ENCODE peak calls at places on chromosome 2, in four cellular contexts. One of them, this sample, is unnamed.

GRCh38 chr2:30713698-30714097 is 93.5 kb downstream of the CAPN13 start:
- DNase-seq in K562: no peak
- DNase-seq in IMR-90: no peak
- DNase-seq in A549: no peak
- DNase-seq in this sample: no peak

GRCh38 chr2:113602869-113603466 is 24.1 kb upstream of the RABL2A start:
- DNase-seq in A549: no peak
- DNase-seq in IMR-90: no peak
- DNase-seq in K562: no peak
- DNase-seq in this sample: no peak

GRCh38 chr2:101515512-101515911 is 40.6 kb upstream of the RFX8 start:
- DNase-seq in K562: no peak
- DNase-seq in IMR-90: peak; percentile 73
- DNase-seq in A549: no peak
- DNase-seq in this sample: no peak

GRCh38 chr2:7063789-7064188 is 146.6 kb downstream of the RNF144A start:
- DNase-seq in IMR-90: no peak
- DNase-seq in A549: no peak
- DNase-seq in K562: no peak
- DNase-seq in this sample: no peak

GRCh38 chr2:45935791-45936622 is 284.5 kb downstream of the PRKCE start:
- DNase-seq in IMR-90: peak; percentile 99
- DNase-seq in K562: peak; percentile 77
- DNase-seq in A549: peak; percentile 98
- DNase-seq in this sample: peak; percentile 79

GRCh38 chr2:12728221-12728777 is 11.6 kb downstream of the TRIB2 start:
- DNase-seq in IMR-90: no peak
- DNase-seq in K562: no peak
- DNase-seq in A549: no peak
- DNase-seq in this sample: no peak

GRCh38 chr2:74233648-74234047 is 35.2 kb downstream of the MTHFD2 start:
- DNase-seq in K562: no peak
- DNase-seq in IMR-90: no peak
- DNase-seq in A549: no peak
- DNase-seq in this sample: no peak

GRCh38 chr2:225041210-225041870 is 928 bp downstream of the DOCK10 start:
- DNase-seq in IMR-90: peak; percentile 62
- DNase-seq in K562: no peak
- DNase-seq in A549: peak; percentile 55
- DNase-seq in this sample: no peak

GRCh38 chr2:19120181-19120580 is 238.2 kb downstream of the OSR1 start:
- DNase-seq in IMR-90: no peak
- DNase-seq in K562: no peak
- DNase-seq in A549: no peak
- DNase-seq in this sample: no peak

GRCh38 chr2:10059016-10059351 is 15.6 kb downstream of the KLF11 start:
- DNase-seq in IMR-90: no peak
- DNase-seq in A549: no peak
- DNase-seq in K562: no peak
- DNase-seq in this sample: no peak

GRCh38 chr2:216034065-216034464 is 20.7 kb upstream of the MREG start:
- DNase-seq in K562: peak; percentile 68
- DNase-seq in A549: peak; percentile 80
- DNase-seq in IMR-90: peak; percentile 77
- DNase-seq in this sample: peak; percentile 67

GRCh38 chr2:55097083-55097461 is 46.8 kb upstream of the RTN4 start:
- DNase-seq in K562: no peak
- DNase-seq in A549: no peak
- DNase-seq in IMR-90: no peak
- DNase-seq in this sample: no peak

DNA sequence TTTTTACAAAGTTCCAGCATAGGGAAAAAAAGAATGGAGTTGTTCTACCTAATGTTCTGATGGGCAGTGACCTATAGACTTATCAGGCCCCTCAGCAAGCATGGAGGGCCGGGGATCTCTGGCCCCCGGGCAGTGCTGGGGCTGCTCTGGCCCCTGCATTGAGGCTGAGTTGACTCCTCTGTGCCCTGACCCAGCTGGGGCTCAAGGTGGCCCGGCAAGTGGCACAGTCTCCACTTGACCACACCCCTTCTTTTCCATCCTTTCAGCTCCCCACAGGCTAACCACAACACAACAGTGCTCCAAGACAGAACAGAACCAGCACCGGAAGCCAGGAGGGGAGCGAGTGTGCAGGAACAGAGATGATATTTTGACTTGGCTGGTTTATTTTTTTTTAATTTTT is 19.9 kb downstream of the TOGARAM2 start:
- DNase-seq in IMR-90: no peak
- DNase-seq in A549: no peak
- DNase-seq in K562: no peak
- DNase-seq in this sample: no peak
- TF ChIP-seq MAZ in IMR-90: no peak
- TF ChIP-seq MAZ in A549: no peak
- TF ChIP-seq MAZ in K562: no peak
- TF ChIP-seq MAZ in this sample: no peak

DNA sequence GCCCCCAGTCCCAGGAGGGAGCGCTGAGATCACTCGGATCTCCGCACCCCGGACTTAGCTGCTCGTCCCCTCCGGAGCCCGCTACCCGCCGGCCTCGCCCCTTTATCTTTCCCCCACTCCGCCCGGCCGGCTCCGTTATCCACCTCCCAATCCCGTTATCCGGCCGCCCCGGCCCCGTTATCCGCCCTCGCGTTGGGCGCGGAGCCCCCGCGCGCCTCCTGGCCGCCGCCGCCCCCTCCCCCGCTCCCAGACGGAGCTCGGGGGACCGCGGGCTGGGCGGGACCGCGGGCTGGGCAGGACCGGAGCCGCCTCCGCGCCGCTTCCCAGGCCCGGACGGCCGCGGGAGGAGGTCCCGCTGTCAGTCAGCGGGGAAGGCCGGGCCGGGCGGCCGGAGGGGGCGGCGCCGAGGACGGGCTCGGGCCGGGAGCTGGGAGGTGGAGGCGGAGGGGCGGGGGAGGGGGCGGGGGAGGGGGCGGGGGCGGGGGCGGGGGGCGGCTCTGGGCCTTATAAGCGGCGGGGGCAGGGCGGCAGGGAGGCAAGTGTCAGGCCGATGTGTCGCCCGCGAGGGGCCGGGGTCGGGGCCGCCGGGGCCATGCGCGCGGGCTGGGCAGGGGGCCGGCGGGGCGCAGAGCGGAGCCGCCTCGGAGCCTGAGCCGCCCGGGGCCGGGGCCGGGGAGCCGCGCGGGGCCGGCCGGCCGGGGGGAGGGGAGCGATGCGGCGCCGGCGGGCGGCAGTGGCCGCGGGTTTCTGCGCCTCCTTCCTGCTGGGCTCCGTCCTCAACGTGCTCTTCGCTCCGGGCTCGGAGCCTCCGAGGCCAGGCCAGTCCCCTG is at the start of gene PKDCC:
- DNase-seq in IMR-90: peak; percentile 79
- DNase-seq in K562: peak; percentile 96
- DNase-seq in A549: peak; percentile 84
- DNase-seq in this sample: peak; percentile 75
- TF ChIP-seq MAZ in IMR-90: peak; percentile 37
- TF ChIP-seq MAZ in K562: peak; percentile 26
- TF ChIP-seq MAZ in A549: no peak
- TF ChIP-seq MAZ in this sample: peak; percentile 77

DNA sequence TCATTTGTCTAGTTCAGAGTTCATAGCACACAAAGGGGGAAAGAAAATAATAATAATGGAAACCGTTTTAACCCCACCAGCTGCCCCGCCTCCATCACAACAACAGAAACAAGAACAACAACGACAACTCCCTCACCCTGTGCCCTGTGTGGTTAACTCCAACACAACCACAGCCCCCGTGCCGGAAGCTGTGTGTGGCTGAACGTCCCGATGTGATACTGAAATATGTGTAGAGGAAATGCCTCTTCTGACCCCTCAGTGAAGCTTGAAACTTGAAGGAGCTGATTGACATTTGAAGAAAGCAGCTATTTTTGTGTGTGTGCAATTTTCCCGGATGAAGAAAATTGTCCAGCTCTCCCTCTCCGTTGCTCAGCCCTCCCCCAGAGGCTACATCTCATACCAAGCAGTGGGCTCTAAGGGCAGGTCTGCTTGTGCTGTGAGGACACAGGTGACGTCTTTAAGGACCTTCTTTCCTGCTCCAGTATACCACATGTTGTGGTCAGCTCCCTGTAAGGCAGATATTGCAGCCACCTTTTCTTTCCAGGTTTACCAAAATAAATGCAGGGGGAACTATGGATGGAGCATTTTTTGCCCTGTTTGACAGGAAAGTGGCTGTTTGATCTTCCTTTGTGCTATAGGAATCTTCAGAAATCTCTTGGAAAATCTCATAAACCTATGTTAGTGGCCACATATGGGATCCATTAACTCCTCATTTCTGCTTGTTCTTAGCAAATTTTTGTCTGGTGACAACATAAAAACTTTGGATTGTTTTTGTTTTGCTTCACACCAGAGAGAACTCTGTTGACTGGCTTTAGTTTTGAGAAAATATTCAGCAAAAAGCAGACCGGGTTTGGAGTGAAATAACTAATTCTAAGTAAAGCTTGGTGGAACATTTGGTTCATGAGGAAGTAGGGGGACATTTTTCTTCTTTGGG is 174.0 kb downstream of the ICOS start:
- DNase-seq in A549: no peak
- DNase-seq in IMR-90: no peak
- DNase-seq in K562: no peak
- DNase-seq in this sample: no peak
- TF ChIP-seq MAZ in A549: no peak
- TF ChIP-seq MAZ in IMR-90: no peak
- TF ChIP-seq MAZ in K562: no peak
- TF ChIP-seq MAZ in this sample: no peak

GRCh38 chr2:207772081-207772843 is 2.6 kb upstream of the FZD5 start:
- DNase-seq in A549: peak; percentile 47
- DNase-seq in IMR-90: no peak
- DNase-seq in K562: peak; percentile 40
- DNase-seq in this sample: no peak
- TF ChIP-seq MAZ in A549: no peak
- TF ChIP-seq MAZ in IMR-90: no peak
- TF ChIP-seq MAZ in K562: peak; percentile 100
- TF ChIP-seq MAZ in this sample: no peak

GRCh38 chr2:96517079-96517478 is 11.9 kb upstream of the NEURL3 start:
- DNase-seq in IMR-90: no peak
- DNase-seq in K562: no peak
- DNase-seq in A549: no peak
- DNase-seq in this sample: no peak

GRCh38 chr2:96512341-96512740 is 7.2 kb upstream of the NEURL3 start:
- DNase-seq in IMR-90: no peak
- DNase-seq in A549: no peak
- DNase-seq in K562: no peak
- DNase-seq in this sample: no peak

GRCh38 chr2:96510931-96511595 is 5.9 kb upstream of the NEURL3 start:
- DNase-seq in IMR-90: no peak
- DNase-seq in K562: no peak
- DNase-seq in A549: no peak
- DNase-seq in this sample: no peak

GRCh38 chr2:96511851-96512250 is 6.7 kb upstream of the NEURL3 start:
- DNase-seq in IMR-90: no peak
- DNase-seq in A549: no peak
- DNase-seq in K562: no peak
- DNase-seq in this sample: no peak

DNA sequence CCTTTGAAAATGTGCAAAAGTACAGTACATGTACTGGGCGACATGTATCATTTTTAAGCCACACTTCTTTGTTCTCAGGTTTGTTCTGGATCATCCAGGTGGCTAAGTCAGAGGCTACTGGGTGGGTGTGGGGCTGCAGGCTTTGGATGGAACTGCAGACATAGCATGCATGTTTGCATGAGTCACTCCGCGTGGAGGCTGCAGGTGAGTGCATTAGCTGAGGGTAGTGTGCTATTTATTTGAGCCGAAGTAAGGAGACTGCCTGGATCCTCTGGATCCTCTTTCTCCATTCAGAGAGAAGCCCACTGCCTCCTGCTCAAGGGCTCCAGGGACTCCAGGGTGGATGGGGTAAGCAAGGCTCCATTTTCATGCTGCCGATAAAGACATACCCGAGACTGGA is 9.4 kb upstream of the NEURL3 start:
- DNase-seq in IMR-90: no peak
- DNase-seq in K562: no peak
- DNase-seq in A549: no peak
- DNase-seq in this sample: no peak
- TF ChIP-seq MAZ in IMR-90: no peak
- TF ChIP-seq MAZ in K562: no peak
- TF ChIP-seq MAZ in A549: no peak
- TF ChIP-seq MAZ in this sample: no peak

GRCh38 chr2:151459368-151459767 is 49.7 kb downstream of the RIF1 start:
- DNase-seq in A549: no peak
- DNase-seq in IMR-90: peak; percentile 29
- DNase-seq in K562: no peak
- DNase-seq in this sample: no peak
- TF ChIP-seq MAZ in A549: no peak
- TF ChIP-seq MAZ in IMR-90: no peak
- TF ChIP-seq MAZ in K562: no peak
- TF ChIP-seq MAZ in this sample: no peak

GRCh38 chr2:208594642-208595385 is 188.2 kb downstream of the PTH2R start:
- DNase-seq in K562: no peak
- DNase-seq in A549: no peak
- DNase-seq in IMR-90: no peak
- DNase-seq in this sample: no peak
- TF ChIP-seq MAZ in K562: no peak
- TF ChIP-seq MAZ in A549: no peak
- TF ChIP-seq MAZ in IMR-90: no peak
- TF ChIP-seq MAZ in this sample: no peak

GRCh38 chr2:135586148-135586547 is 54.9 kb downstream of the R3HDM1 start:
- DNase-seq in K562: no peak
- DNase-seq in IMR-90: peak; percentile 6
- DNase-seq in A549: no peak
- DNase-seq in this sample: no peak
- TF ChIP-seq MAZ in K562: no peak
- TF ChIP-seq MAZ in IMR-90: no peak
- TF ChIP-seq MAZ in A549: no peak
- TF ChIP-seq MAZ in this sample: no peak

GRCh38 chr2:200159829-200160781 is 146.4 kb upstream of the SPATS2L start:
- DNase-seq in IMR-90: peak; percentile 53
- DNase-seq in K562: no peak
- DNase-seq in A549: no peak
- DNase-seq in this sample: no peak
- TF ChIP-seq MAZ in IMR-90: no peak
- TF ChIP-seq MAZ in K562: no peak
- TF ChIP-seq MAZ in A549: no peak
- TF ChIP-seq MAZ in this sample: no peak